ENCODE peak calls at places on chromosomes 16 and 17, in five cellular contexts. R is K562, V is SK-N-SH, O is GM12878, W is HepG2. C is an unnamed sample.

GRCh38 chr17:14748036-14748715 is 447.3 kb downstream of the HS3ST3B1 start:
- DNase-seq in R (no peak), V (no peak), O (no peak), W (no peak), C (no peak)

GRCh38 chr16:88686439-88687253 is at the start of gene SNAI3:
- DNase-seq in R (peak; percentile 97), V (peak; percentile 97), O (no peak), W (peak; percentile 76), C (peak; percentile 24)

GRCh38 chr16:70523621-70524405 is at the start of gene SF3B3:
- DNase-seq in R (peak; percentile 78), V (peak; percentile 78), O (no peak), W (peak; percentile 73), C (peak; percentile 24)

GRCh38 chr16:3508736-3509135 is 7.9 kb downstream of the CLUAP1 start:
- DNase-seq in R (no peak), V (no peak), O (no peak), W (no peak), C (no peak)

GRCh38 chr16:23148513-23149266 is 562 bp downstream of the USP31 start:
- DNase-seq in R (peak; percentile 70), V (peak; percentile 78), O (no peak), W (peak; percentile 76), C (peak; percentile 22)

GRCh38 chr17:64580384-64581307 is 73.9 kb downstream of the CEP95 start:
- DNase-seq in R (no peak), V (no peak), O (no peak), W (no peak), C (no peak)

GRCh38 chr17:20275653-20276052 is 191.7 kb downstream of the LGALS9B start:
- DNase-seq in R (no peak), V (no peak), O (no peak), W (no peak), C (no peak)

GRCh38 chr16:53091508-53092211 is 36.9 kb downstream of the CHD9 start:
- DNase-seq in R (no peak), V (peak; percentile 76), O (peak; percentile 72), W (no peak), C (peak; percentile 92)

GRCh38 chr17:63622571-63623390 is 564 bp downstream of the MAP3K3 start:
- DNase-seq in R (peak; percentile 72), V (peak; percentile 94), O (no peak), W (peak; percentile 49), C (peak; percentile 60)

GRCh38 chr16:50037791-50038190 is 12.8 kb downstream of the CNEP1R1 start:
- DNase-seq in R (no peak), V (no peak), O (no peak), W (no peak), C (peak; percentile 13)

GRCh38 chr16:55499951-55500350 is 8.9 kb upstream of the LPCAT2 start:
- DNase-seq in R (no peak), V (no peak), O (no peak), W (no peak), C (peak; percentile 99)

GRCh38 chr17:67648032-67648761 is 69.5 kb upstream of the NOL11 start:
- DNase-seq in R (no peak), V (no peak), O (no peak), W (peak; percentile 21), C (no peak)

GRCh38 chr16:10729649-10730048 is 14.0 kb upstream of the NUBP1 start:
- DNase-seq in R (no peak), V (no peak), O (no peak), W (no peak), C (peak; percentile 38)

GRCh38 chr17:17928422-17929386 is 43.5 kb downstream of the TOM1L2 start:
- DNase-seq in R (no peak), V (no peak), O (no peak), W (no peak), C (no peak)

GRCh38 chr17:41705271-41705991 is 6.7 kb upstream of the GAST start:
- DNase-seq in R (no peak), V (no peak), O (no peak), W (peak; percentile 39), C (peak; percentile 73)

GRCh38 chr17:82636626-82637598 is 11.3 kb downstream of the WDR45B start:
- DNase-seq in R (no peak), V (no peak), O (no peak), W (no peak), C (no peak)

GRCh38 chr17:75869282-75870141 is 8.9 kb downstream of the TRIM47 start:
- DNase-seq in R (no peak), V (peak; percentile 53), O (no peak), W (peak; percentile 99), C (peak; percentile 84)

GRCh38 chr16:11677451-11677951 is 9.2 kb downstream of the SNN start:
- DNase-seq in R (no peak), V (no peak), O (no peak), W (no peak), C (peak; percentile 69)

GRCh38 chr16:56675685-56676210 is 6.1 kb downstream of the MT1H start:
- DNase-seq in R (no peak), V (no peak), O (no peak), W (no peak), C (no peak)

GRCh38 chr17:75238684-75239191 is 22.7 kb downstream of the GGA3 start:
- DNase-seq in R (peak; percentile 79), V (peak; percentile 90), O (no peak), W (peak; percentile 74), C (peak; percentile 69)

GRCh38 chr16:72094266-72094610 is 591 bp downstream of the DHX38 start:
- DNase-seq in R (peak; percentile 27), V (no peak), O (no peak), W (no peak), C (no peak)

GRCh38 chr17:41651625-41652460 is 27.5 kb upstream of the KRT17 start:
- DNase-seq in R (no peak), V (peak; percentile 11), O (no peak), W (no peak), C (no peak)

GRCh38 chr16:2739555-2740435 is 12.6 kb upstream of the SRRM2 start:
- DNase-seq in R (no peak), V (no peak), O (no peak), W (peak; percentile 45), C (no peak)

GRCh38 chr17:28173801-28174200 is 131.3 kb downstream of the NLK start:
- DNase-seq in R (no peak), V (no peak), O (no peak), W (no peak), C (no peak)

GRCh38 chr16:50603206-50604064 is 55.2 kb downstream of the NKD1 start:
- DNase-seq in R (no peak), V (no peak), O (no peak), W (no peak), C (no peak)

GRCh38 chr16:75264999-75265910 is 13.8 kb upstream of the BCAR1 start:
- DNase-seq in R (no peak), V (peak; percentile 76), O (no peak), W (no peak), C (no peak)

GRCh38 chr17:64741038-64741641 is 79.0 kb upstream of the SMURF2 start:
- DNase-seq in R (no peak), V (no peak), O (no peak), W (no peak), C (peak; percentile 76)

GRCh38 chr17:33438136-33438535 is 145.0 kb upstream of the ASIC2 start:
- DNase-seq in R (no peak), V (no peak), O (no peak), W (no peak), C (no peak)

GRCh38 chr16:78535098-78535497 is 435.6 kb downstream of the WWOX start:
- DNase-seq in R (no peak), V (peak; percentile 41), O (no peak), W (no peak), C (no peak)

GRCh38 chr16:51813609-51814008 is 662.5 kb upstream of the SALL1 start:
- DNase-seq in R (no peak), V (no peak), O (no peak), W (no peak), C (no peak)

GRCh38 chr17:62965149-62965648 is 836 bp upstream of the TANC2 start:
- DNase-seq in R (no peak), V (no peak), O (no peak), W (no peak), C (peak; percentile 52)

GRCh38 chr16:81831722-81832126 is 52.6 kb downstream of the PLCG2 start:
- DNase-seq in R (peak; percentile 38), V (no peak), O (peak; percentile 82), W (no peak), C (no peak)
- TF ChIP-seq RAD21 in R (no peak), V (no peak), O (peak; percentile 42), W (no peak), C (no peak)

GRCh38 chr17:77809814-77810213 is 148.7 kb upstream of the TNRC6C start:
- DNase-seq in R (no peak), V (no peak), O (no peak), W (no peak), C (no peak)

GRCh38 chr17:77810536-77810935 is 148.0 kb upstream of the TNRC6C start:
- DNase-seq in R (no peak), V (no peak), O (no peak), W (no peak), C (peak; percentile 33)

GRCh38 chr17:77808663-77809425 is 149.7 kb upstream of the TNRC6C start:
- DNase-seq in R (no peak), V (no peak), O (no peak), W (no peak), C (no peak)

GRCh38 chr17:77814091-77814772 is 144.3 kb upstream of the TNRC6C start:
- DNase-seq in R (no peak), V (no peak), O (no peak), W (no peak), C (no peak)

DNA sequence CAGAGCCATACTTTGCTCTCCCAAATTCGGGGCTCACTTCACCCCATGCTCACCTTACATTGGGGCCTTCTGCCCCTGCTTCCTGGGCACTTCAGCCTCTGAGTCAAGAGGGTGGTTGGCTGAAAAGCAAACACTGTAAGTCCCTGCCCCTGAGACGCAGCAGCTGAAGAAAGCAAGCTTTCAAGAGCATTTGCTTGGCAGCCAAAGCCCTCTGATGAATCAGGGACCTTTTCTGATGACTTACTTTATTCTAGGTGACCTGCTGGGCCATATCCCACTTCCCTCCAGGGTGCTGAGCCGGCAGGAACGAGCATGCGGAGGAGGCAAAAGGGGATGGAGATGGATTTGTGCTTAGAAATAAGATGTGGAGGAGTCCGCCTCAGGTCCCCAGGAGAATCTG is 147.0 kb upstream of the TNRC6C start:
- DNase-seq in R (no peak), V (no peak), O (no peak), W (no peak), C (no peak)
- TF ChIP-seq MXI1 in R (no peak), V (no peak), O (no peak), W (no peak), C (no peak)

DNA sequence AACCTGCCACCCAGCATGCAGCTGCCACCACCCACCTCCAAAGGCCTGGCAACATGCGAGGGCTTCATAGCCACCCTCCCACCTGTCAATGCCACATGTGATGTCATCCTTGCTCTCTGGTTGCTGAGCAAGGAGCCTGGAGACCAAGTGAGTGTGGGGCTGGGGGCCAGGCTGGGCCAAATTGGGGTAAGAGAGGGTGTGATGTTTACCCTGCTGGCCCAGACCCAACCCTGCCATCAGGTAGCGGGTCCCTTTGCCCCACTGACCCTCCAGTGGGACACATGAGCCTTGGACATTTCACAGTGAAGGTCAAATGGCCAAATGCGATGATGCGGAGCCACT is 8.9 kb downstream of the ALOX15B start:
- DNase-seq in R (no peak), V (no peak), O (no peak), W (no peak), C (no peak)
- TF ChIP-seq RAD21 in R (no peak), V (no peak), O (no peak), W (no peak), C (no peak)

DNA sequence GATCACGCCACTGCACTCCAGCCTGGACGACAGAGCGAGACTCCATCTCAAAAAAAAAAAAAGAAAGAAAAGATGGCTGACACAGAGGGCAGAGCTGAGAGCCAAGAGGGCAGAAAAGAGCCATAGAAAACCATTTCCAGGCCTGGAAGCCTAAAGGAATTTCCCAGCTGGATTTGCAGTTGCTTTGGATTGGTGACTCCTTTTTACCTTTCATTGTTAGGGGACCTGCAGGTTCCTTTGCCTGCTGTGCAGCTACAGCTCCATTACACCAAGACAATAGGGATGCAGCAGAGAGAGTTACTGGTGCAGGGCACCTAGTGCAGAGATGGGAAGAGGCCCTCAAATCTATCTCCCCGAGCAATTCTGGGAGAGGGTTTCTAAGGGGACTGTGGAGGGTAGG is 18.4 kb downstream of the ZNF668 start:
- DNase-seq in R (no peak), V (no peak), O (no peak), W (no peak), C (no peak)
- TF ChIP-seq MXI1 in R (no peak), V (no peak), O (no peak), W (no peak), C (no peak)

C was measured in IMR-90.